ENCODE peak calls at places on chromosomes 2 and 18, in ten cellular contexts. Q, A, Y, T, B, X, S, P, W and L are unnamed samples. For H3K27me3 and H3K4me1, the result is how much of the 10 kb centered on the place peaks cover.

GRCh38 chr2:231187736-231188505 is 10.5 kb upstream of the ARMC9 start:
- DNase-seq in W (no peak), S (peak), P (no peak), A (peak), Q (peak), Y (no peak), X (no peak), T (peak), B (no peak), L (no peak)

GRCh38 chr2:236555486-236555885 is 14.1 kb upstream of the ACKR3 start:
- DNase-seq in B (no peak), S (no peak), X (no peak), Q (no peak), Y (no peak), W (no peak), T (no peak), A (no peak), P (no peak), L (no peak)

GRCh38 chr2:131146749-131147148 is 41.6 kb downstream of the PLEKHB2 start:
- DNase-seq in T (no peak), S (no peak), X (no peak), W (no peak), Y (no peak), Q (no peak), P (no peak), B (no peak), A (no peak), L (no peak)

GRCh38 chr2:236661762-236662110 is 92.1 kb downstream of the ACKR3 start:
- DNase-seq in S (no peak), Q (no peak), T (no peak), B (peak), A (peak), Y (no peak), X (no peak), P (no peak), W (no peak), L (no peak)

GRCh38 chr18:41936471-41937134 is 18.4 kb upstream of the PIK3C3 start:
- DNase-seq in Y (no peak), S (no peak), X (no peak), A (no peak), Q (no peak), B (no peak), P (no peak), W (no peak), T (no peak), L (no peak)

GRCh38 chr2:71933467-71934319 is 214.0 kb downstream of the CYP26B1 start:
- DNase-seq in S (no peak), Y (no peak), B (no peak), T (no peak), W (no peak), Q (no peak), X (peak), P (no peak), A (peak), L (no peak)

GRCh38 chr2:108271691-108272253 is 16.9 kb upstream of the SULT1C2 start:
- DNase-seq in A (no peak), W (no peak), Y (no peak), S (no peak), X (no peak), P (no peak), T (peak), Q (peak), B (peak), L (no peak)

GRCh38 chr2:70440621-70441020 is 113.0 kb downstream of the TGFA start:
- DNase-seq in Q (no peak), Y (no peak), B (no peak), P (no peak), A (peak), X (peak), S (no peak), T (no peak), W (peak), L (no peak)

GRCh38 chr2:206160807-206161179 is 1.1 kb downstream of the EEF1B2 start:
- DNase-seq in A (no peak), T (no peak), S (no peak), B (no peak), Q (no peak), Y (no peak), X (no peak), P (no peak), W (no peak), L (no peak)
- H3K4me3 ChIP-seq in A (no peak), T (peak), S (peak), B (peak), Q (peak), Y (no peak), X (peak), P (peak), W (peak), L (peak)

DNA sequence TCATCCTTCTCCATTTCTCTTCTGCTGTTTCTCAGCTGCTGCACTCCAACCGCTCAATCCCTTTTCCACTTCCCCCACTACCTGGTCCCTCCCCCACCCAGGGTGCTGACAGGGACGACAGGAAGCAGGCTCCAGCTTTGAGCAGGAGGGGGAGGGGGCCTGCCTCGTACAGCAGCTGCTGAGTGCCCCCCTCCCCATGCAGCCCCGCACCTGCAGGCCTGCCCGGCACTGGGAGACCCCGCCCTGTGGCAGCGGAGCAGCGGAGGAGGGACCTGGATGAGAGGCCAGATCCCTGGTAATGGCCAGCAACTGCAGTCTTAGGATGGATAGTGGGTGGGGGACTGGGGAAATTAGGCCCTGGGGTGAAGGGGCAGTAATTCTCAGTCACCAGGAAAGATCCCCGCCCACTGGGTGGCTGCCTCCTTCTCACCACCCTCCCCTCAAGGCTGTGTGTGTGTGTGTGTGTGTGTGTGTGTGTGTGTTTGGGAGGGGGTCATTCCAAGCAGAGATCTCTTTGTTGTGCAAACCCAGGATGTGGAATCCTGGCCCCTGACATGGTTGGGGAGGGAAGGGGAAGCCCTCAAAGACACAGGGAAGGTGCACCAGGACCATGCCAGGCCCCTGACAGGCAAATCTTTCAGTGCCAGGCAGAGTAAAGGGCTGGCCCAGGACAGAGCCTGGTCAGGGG is 6.8 kb upstream of the CRYBA2 start:
- DNase-seq in S (no peak), P (no peak), Y (no peak), T (no peak), W (no peak), X (no peak), B (no peak), A (no peak), Q (no peak), L (no peak)
- H3K27me3 ChIP-seq in S (under half), P (under half), Y (under half), T (half or more), W (under half), X (under half), B (half or more), A (under half), Q (half or more), L (under half)

DNA sequence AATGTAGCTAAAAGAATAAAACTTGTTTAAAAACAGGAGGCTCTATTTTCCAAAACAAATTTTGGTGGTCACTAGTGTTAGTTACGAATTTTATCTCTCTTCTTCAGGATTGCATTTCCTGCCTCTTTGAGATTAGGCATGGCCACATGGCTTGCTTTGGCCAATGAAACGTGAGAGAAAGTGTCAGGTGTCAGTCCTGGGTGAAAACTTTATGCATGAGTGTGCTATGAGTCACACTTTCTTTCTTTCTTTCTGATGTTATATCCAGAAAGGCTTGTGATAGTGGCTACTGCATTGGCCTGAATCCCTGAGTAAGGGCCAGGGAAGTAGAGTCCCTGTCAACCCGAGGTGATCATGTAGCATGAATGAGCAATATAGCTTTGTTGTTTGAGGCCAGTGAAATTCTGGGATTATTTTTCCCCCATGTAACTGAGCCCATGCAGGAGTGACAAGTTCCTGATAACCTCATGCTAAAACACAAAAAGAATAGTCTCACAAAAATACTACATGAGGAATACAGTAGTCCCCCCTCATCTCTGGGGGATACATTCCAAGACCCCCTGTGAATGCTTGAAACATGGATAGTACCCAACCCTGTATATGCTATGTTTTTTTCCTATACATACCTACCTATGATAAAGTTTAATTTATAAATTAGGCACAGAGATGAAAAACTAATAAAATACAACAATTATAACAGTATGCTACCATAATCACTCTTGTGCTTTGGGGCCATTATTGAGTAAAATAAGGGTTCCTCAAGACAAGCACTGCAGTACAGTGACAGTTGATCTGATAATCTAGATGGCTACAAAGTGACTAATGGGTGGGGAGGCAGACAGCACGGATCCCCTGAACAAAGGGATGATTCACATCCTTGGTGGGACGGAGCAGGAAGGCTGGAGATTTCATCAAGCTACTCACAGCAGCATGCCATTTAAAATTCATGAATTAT is 109.5 kb downstream of the CDC42EP3 start:
- DNase-seq in W (no peak), A (no peak), P (no peak), S (no peak), B (no peak), Y (no peak), X (no peak), Q (no peak), T (peak), L (no peak)
- H3K4me1 ChIP-seq in W (under half), A (under half), P (under half), S (under half), B (under half), Y (under half), X (under half), Q (under half), T (under half), L (under half)

GRCh38 chr2:172974762-172975161 is 100.9 kb upstream of the MAP3K20 start:
- DNase-seq in S (no peak), A (no peak), W (no peak), Y (no peak), X (no peak), T (no peak), B (no peak), Q (no peak), P (no peak), L (no peak)
- H3K4me3 ChIP-seq in S (no peak), A (no peak), W (no peak), Y (no peak), X (no peak), T (no peak), B (no peak), Q (no peak), P (no peak), L (no peak)

GRCh38 chr18:31205273-31205672 is 42.6 kb upstream of the DSC1 start:
- DNase-seq in B (no peak), Q (no peak), Y (no peak), W (no peak), P (no peak), S (no peak), T (no peak), X (no peak), A (no peak), L (no peak)

GRCh38 chr18:31206787-31207381 is 44.2 kb upstream of the DSC1 start:
- DNase-seq in Y (no peak), Q (no peak), T (peak), S (peak), W (no peak), P (no peak), X (no peak), A (peak), B (peak), L (peak)

GRCh38 chr18:31204169-31204568 is 41.5 kb upstream of the DSC1 start:
- DNase-seq in B (no peak), P (no peak), T (no peak), Y (no peak), Q (no peak), A (no peak), S (no peak), W (no peak), X (no peak), L (no peak)

GRCh38 chr18:31204833-31205232 is 42.2 kb upstream of the DSC1 start:
- DNase-seq in Q (no peak), S (no peak), B (no peak), P (no peak), X (no peak), T (no peak), A (no peak), Y (no peak), W (no peak), L (no peak)

DNA sequence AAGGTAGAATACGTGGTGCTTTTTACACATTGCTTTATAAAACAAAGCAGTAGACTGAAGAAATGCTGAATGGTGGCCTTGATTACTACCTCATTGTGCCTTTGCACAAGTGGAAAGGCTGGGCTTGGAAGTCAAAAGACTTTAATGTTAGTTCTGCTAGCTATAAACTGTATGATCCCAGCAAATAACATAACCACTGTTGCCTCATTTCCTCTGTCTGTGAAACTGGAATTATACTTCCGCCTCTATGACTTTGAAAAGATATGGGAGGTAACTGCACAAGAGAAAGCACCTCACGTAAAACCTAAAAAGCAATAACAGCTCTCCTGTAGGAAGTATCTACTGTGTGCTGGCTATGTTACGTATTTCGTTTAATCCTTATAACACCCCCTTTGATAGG is 43.4 kb upstream of the DSC1 start:
- DNase-seq in Y (no peak), Q (no peak), X (no peak), P (no peak), W (no peak), B (no peak), T (no peak), S (no peak), A (no peak), L (no peak)
- H3K27me3 ChIP-seq in Y (under half), Q (under half), X (under half), P (under half), W (under half), B (under half), T (under half), S (under half), A (under half), L (under half)

GRCh38 chr2:86000938-86001312 is 104.8 kb downstream of the POLR1A start:
- DNase-seq in T (no peak), P (no peak), B (no peak), Q (no peak), X (no peak), S (no peak), Y (no peak), W (no peak), A (no peak), L (no peak)
- H3K4me1 ChIP-seq in T (under half), P (half or more), B (under half), Q (under half), X (half or more), S (under half), Y (under half), W (under half), A (half or more), L (under half)